ENCODE peak calls at places on chromosome 17, in ten cellular contexts. N is AG20443, Y is progenitor cell of endocrine pancreas, A is NT2/D1, I is H7, D is NCI-H2029 treated with DMSO at 0.1 percent for 48 hours, E is D721Med, V is dorsolateral prefrontal cortex, B is HCEC 1CT, L is T-helper 2 cell. X is an unnamed sample.

GRCh38 chr17:82884341-82884871 is 44.6 kb upstream of the ZNF750 start:
- DNase-seq in N (no peak), Y (no peak), A (no peak), I (no peak), D (no peak), E (no peak), V (no peak), B (no peak), L (no peak), X (no peak)

GRCh38 chr17:17515921-17516295 is 19.7 kb upstream of the RASD1 start:
- DNase-seq in N (peak; percentile 71), Y (no peak), A (no peak), I (no peak), D (no peak), E (no peak), V (no peak), B (no peak), L (no peak), X (peak; percentile 84)

GRCh38 chr17:64783556-64784352 is 121.6 kb upstream of the SMURF2 start:
- DNase-seq in N (no peak), Y (no peak), A (no peak), I (peak; percentile 23), D (no peak), E (no peak), V (no peak), B (no peak), L (no peak), X (no peak)

GRCh38 chr17:3890082-3890892 is 2.6 kb downstream of the CAMKK1 start:
- DNase-seq in N (peak; percentile 80), Y (no peak), A (no peak), I (no peak), D (no peak), E (peak; percentile 75), V (peak; percentile 81), B (peak; percentile 70), L (no peak), X (peak; percentile 97)

GRCh38 chr17:33389506-33390141 is 96.5 kb upstream of the ASIC2 start:
- DNase-seq in N (no peak), Y (no peak), A (no peak), I (no peak), D (no peak), E (no peak), V (no peak), B (no peak), L (no peak), X (no peak)

GRCh38 chr17:1089915-1090314 is 89.9 kb downstream of the ABR start:
- DNase-seq in N (no peak), Y (no peak), A (no peak), I (no peak), D (no peak), E (no peak), V (no peak), B (no peak), L (no peak), X (no peak)

GRCh38 chr17:10216213-10216982 is 18.0 kb upstream of the GAS7 start:
- DNase-seq in N (no peak), Y (no peak), A (no peak), I (peak; percentile 51), D (no peak), E (no peak), V (no peak), B (no peak), L (no peak), X (no peak)

GRCh38 chr17:57458718-57459285 is 202.5 kb downstream of the MSI2 start:
- DNase-seq in N (no peak), Y (no peak), A (no peak), I (no peak), D (no peak), E (no peak), V (no peak), B (no peak), L (no peak), X (no peak)

GRCh38 chr17:50931003-50931878 is 65.1 kb upstream of the TOB1 start:
- DNase-seq in N (peak; percentile 89), Y (peak; percentile 58), A (peak; percentile 66), I (peak; percentile 92), D (no peak), E (peak; percentile 48), V (peak; percentile 93), B (peak; percentile 66), L (peak; percentile 61), X (peak; percentile 91)

GRCh38 chr17:76740329-76741118 is 2.6 kb downstream of the MFSD11 start:
- DNase-seq in N (no peak), Y (no peak), A (no peak), I (no peak), D (no peak), E (no peak), V (no peak), B (no peak), L (no peak), X (no peak)

GRCh38 chr17:73343168-73343634 is 31.4 kb upstream of the CDC42EP4 start:
- DNase-seq in N (peak; percentile 89), Y (peak; percentile 41), A (peak; percentile 80), I (peak; percentile 92), D (no peak), E (peak; percentile 77), V (peak; percentile 87), B (peak; percentile 72), L (no peak), X (peak; percentile 82)

GRCh38 chr17:75592364-75593020 is 4.9 kb downstream of the MYO15B start:
- DNase-seq in N (no peak), Y (no peak), A (no peak), I (peak; percentile 51), D (no peak), E (no peak), V (no peak), B (no peak), L (no peak), X (no peak)

GRCh38 chr17:39730095-39730921 is at the start of gene MIEN1:
- DNase-seq in N (peak; percentile 99), Y (peak; percentile 96), A (peak; percentile 77), I (peak; percentile 99), D (peak; percentile 29), E (peak; percentile 97), V (peak; percentile 94), B (peak; percentile 70), L (peak; percentile 86), X (peak; percentile 88)

GRCh38 chr17:82502207-82502606 is 17.3 kb upstream of the FOXK2 start:
- DNase-seq in N (peak; percentile 66), Y (no peak), A (no peak), I (no peak), D (no peak), E (no peak), V (no peak), B (peak; percentile 2), L (no peak), X (no peak)

GRCh38 chr17:79871131-79871530 is 31.9 kb upstream of the CBX4 start:
- DNase-seq in N (no peak), Y (no peak), A (no peak), I (no peak), D (no peak), E (no peak), V (no peak), B (no peak), L (no peak), X (no peak)

GRCh38 chr17:48989100-48989499 is 8.1 kb upstream of the IGF2BP1 start:
- DNase-seq in N (no peak), Y (no peak), A (no peak), I (no peak), D (no peak), E (no peak), V (no peak), B (no peak), L (no peak), X (no peak)

GRCh38 chr17:78793415-78793814 is 11.3 kb upstream of the CYTH1 start:
- DNase-seq in N (no peak), Y (no peak), A (no peak), I (no peak), D (no peak), E (no peak), V (no peak), B (no peak), L (no peak), X (no peak)

GRCh38 chr17:5380491-5381135 is 38.8 kb downstream of the NUP88 start:
- DNase-seq in N (peak; percentile 24), Y (no peak), A (no peak), I (no peak), D (no peak), E (no peak), V (no peak), B (no peak), L (no peak), X (no peak)

GRCh38 chr17:34673516-34673915 is 94.1 kb downstream of the TMEM132E start:
- DNase-seq in N (no peak), Y (no peak), A (no peak), I (no peak), D (no peak), E (no peak), V (no peak), B (no peak), L (no peak), X (no peak)

GRCh38 chr17:72393553-72393952 is 272.7 kb downstream of the SOX9 start:
- DNase-seq in N (peak; percentile 73), Y (no peak), A (no peak), I (no peak), D (no peak), E (no peak), V (no peak), B (peak; percentile 96), L (no peak), X (peak; percentile 100)

GRCh38 chr17:8068736-8069586 is 18.6 kb downstream of the ALOX12B start:
- DNase-seq in N (no peak), Y (no peak), A (no peak), I (no peak), D (no peak), E (no peak), V (no peak), B (no peak), L (no peak), X (no peak)

GRCh38 chr17:78725448-78726021 is 56.5 kb downstream of the CYTH1 start:
- DNase-seq in N (no peak), Y (no peak), A (no peak), I (no peak), D (no peak), E (no peak), V (no peak), B (no peak), L (peak; percentile 86), X (no peak)

GRCh38 chr17:82583720-82584234 is 64.2 kb downstream of the FOXK2 start:
- DNase-seq in N (no peak), Y (no peak), A (no peak), I (peak; percentile 53), D (no peak), E (no peak), V (peak; percentile 58), B (no peak), L (no peak), X (no peak)

GRCh38 chr17:66531826-66532439 is 229.5 kb downstream of the PRKCA start:
- DNase-seq in N (no peak), Y (no peak), A (no peak), I (no peak), D (no peak), E (no peak), V (peak; percentile 54), B (no peak), L (no peak), X (peak; percentile 62)

GRCh38 chr17:51926448-51926847 is 232.1 kb downstream of the CA10 start:
- DNase-seq in N (no peak), Y (no peak), A (no peak), I (no peak), D (no peak), E (no peak), V (no peak), B (no peak), L (no peak), X (no peak)

GRCh38 chr17:17750881-17751280 is 69.6 kb downstream of the RAI1 start:
- DNase-seq in N (no peak), Y (no peak), A (no peak), I (no peak), D (no peak), E (no peak), V (no peak), B (no peak), L (peak; percentile 87), X (no peak)

GRCh38 chr17:47935961-47936360 is 5.4 kb upstream of the PNPO start:
- DNase-seq in N (peak; percentile 69), Y (no peak), A (no peak), I (no peak), D (no peak), E (no peak), V (no peak), B (peak; percentile 66), L (no peak), X (peak; percentile 95)

GRCh38 chr17:19647697-19648474 is 665 bp upstream of the ALDH3A2 start:
- DNase-seq in N (peak; percentile 76), Y (peak; percentile 20), A (no peak), I (peak; percentile 71), D (no peak), E (peak; percentile 28), V (peak; percentile 67), B (peak; percentile 60), L (peak; percentile 38), X (peak; percentile 85)